ENCODE peak calls at places on chromosomes 1 and 21, in seven cellular contexts. T, Z, U, Y, P, K and L are unnamed samples.
A peak's percentile ranks its signal among the peaks of the same experiment; 100 is the strongest.

GRCh38 chr1:224683981-224684380 is 67.9 kb downstream of the CNIH3 start:
- DNase-seq in T (no peak), Z (no peak), U (no peak), Y (no peak), P (no peak), K (no peak), L (no peak)

GRCh38 chr1:231020139-231020601 is 19.9 kb downstream of the FAM89A start:
- DNase-seq in T (no peak), Z (no peak), U (no peak), Y (peak; percentile 46), P (no peak), K (no peak), L (no peak)

GRCh38 chr1:235883261-235883927 is 16.7 kb upstream of the LYST start:
- DNase-seq in T (peak; percentile 58), Z (no peak), U (no peak), Y (peak; percentile 28), P (peak; percentile 76), K (no peak), L (no peak)

GRCh38 chr1:94720091-94720793 is 99.9 kb upstream of the SLC44A3 start:
- DNase-seq in T (no peak), Z (no peak), U (no peak), Y (no peak), P (no peak), K (peak; percentile 87), L (no peak)

GRCh38 chr1:4174291-4175200 is 274.5 kb upstream of the C1orf174 start:
- DNase-seq in T (no peak), Z (no peak), U (no peak), Y (no peak), P (no peak), K (peak; percentile 54), L (no peak)

GRCh38 chr1:117652421-117652820 is 46.6 kb downstream of the TENT5C start:
- DNase-seq in T (no peak), Z (no peak), U (no peak), Y (no peak), P (no peak), K (no peak), L (no peak)

GRCh38 chr1:224660074-224660473 is 44.0 kb downstream of the CNIH3 start:
- DNase-seq in T (no peak), Z (no peak), U (no peak), Y (no peak), P (no peak), K (no peak), L (no peak)

GRCh38 chr1:238690415-238690814 is 696.0 kb upstream of the CHRM3 start:
- DNase-seq in T (no peak), Z (no peak), U (no peak), Y (no peak), P (no peak), K (no peak), L (no peak)

GRCh38 chr1:116720406-116721071 is 33.7 kb upstream of the CD2 start:
- DNase-seq in T (no peak), Z (no peak), U (no peak), Y (no peak), P (no peak), K (no peak), L (no peak)

GRCh38 chr1:93003981-93004380 is 42.7 kb upstream of the DIPK1A start:
- DNase-seq in T (no peak), Z (no peak), U (no peak), Y (no peak), P (no peak), K (no peak), L (no peak)

GRCh38 chr1:9294440-9294773 is 1.7 kb downstream of the SPSB1 start:
- DNase-seq in T (peak; percentile 37), Z (no peak), U (no peak), Y (peak; percentile 74), P (no peak), K (no peak), L (no peak)

GRCh38 chr1:111238056-111238795 is 10.7 kb downstream of the CHI3L2 start:
- DNase-seq in T (no peak), Z (no peak), U (no peak), Y (no peak), P (no peak), K (no peak), L (no peak)

GRCh38 chr1:59025201-59025600 is 241.4 kb upstream of the JUN start:
- DNase-seq in T (no peak), Z (no peak), U (no peak), Y (no peak), P (no peak), K (no peak), L (no peak)

GRCh38 chr1:75092141-75092540 is 42.0 kb upstream of the LHX8 start:
- DNase-seq in T (no peak), Z (no peak), U (no peak), Y (peak; percentile 12), P (no peak), K (peak; percentile 28), L (no peak)

GRCh38 chr1:116990612-116991151 is 10.9 kb upstream of the CD101 start:
- DNase-seq in T (peak; percentile 54), Z (no peak), U (no peak), Y (peak; percentile 54), P (peak; percentile 47), K (no peak), L (no peak)

GRCh38 chr1:206753141-206753540 is 17.4 kb upstream of the IL19 start:
- DNase-seq in T (no peak), Z (no peak), U (no peak), Y (no peak), P (no peak), K (no peak), L (no peak)

GRCh38 chr1:117857434-117857833 is 72.0 kb downstream of the GDAP2 start:
- DNase-seq in T (no peak), Z (no peak), U (no peak), Y (no peak), P (no peak), K (no peak), L (no peak)

GRCh38 chr1:38152351-38153082 is 105.9 kb upstream of the POU3F1 start:
- DNase-seq in T (no peak), Z (no peak), U (no peak), Y (peak; percentile 23), P (no peak), K (no peak), L (no peak)

GRCh38 chr1:160777486-160778089 is 18.4 kb upstream of the LY9 start:
- DNase-seq in T (peak; percentile 45), Z (no peak), U (peak; percentile 35), Y (no peak), P (peak; percentile 66), K (no peak), L (peak; percentile 32)

GRCh38 chr1:207283421-207283820 is 38.1 kb upstream of the CD55 start:
- DNase-seq in T (no peak), Z (no peak), U (no peak), Y (no peak), P (no peak), K (no peak), L (no peak)

GRCh38 chr21:26846036-26846931 is 1.1 kb upstream of the ADAMTS1 start:
- DNase-seq in T (peak; percentile 62), Z (peak; percentile 42), U (no peak), Y (peak; percentile 53), P (peak; percentile 66), K (peak; percentile 87), L (peak; percentile 75)

GRCh38 chr1:227941509-227942020 is 6.2 kb downstream of the WNT9A start:
- DNase-seq in T (peak; percentile 13), Z (no peak), U (no peak), Y (no peak), P (peak; percentile 15), K (peak; percentile 73), L (no peak)
- TF ChIP-seq CTCF in T (no peak), Z (no peak), U (no peak), Y (no peak), P (no peak), K (no peak), L (no peak)

GRCh38 chr1:201310251-201310985 is 27.1 kb downstream of the PKP1 start:
- DNase-seq in T (no peak), Z (no peak), U (no peak), Y (peak; percentile 76), P (no peak), K (no peak), L (no peak)

GRCh38 chr1:201307760-201308499 is 24.6 kb downstream of the PKP1 start:
- DNase-seq in T (peak; percentile 89), Z (no peak), U (no peak), Y (peak; percentile 89), P (peak; percentile 87), K (no peak), L (no peak)

GRCh38 chr1:201311356-201312011 is 28.2 kb downstream of the PKP1 start:
- DNase-seq in T (no peak), Z (no peak), U (no peak), Y (peak; percentile 84), P (no peak), K (no peak), L (no peak)

GRCh38 chr1:201310986-201311355 is 27.7 kb downstream of the PKP1 start:
- DNase-seq in T (no peak), Z (no peak), U (no peak), Y (peak; percentile 93), P (peak; percentile 39), K (no peak), L (no peak)

DNA sequence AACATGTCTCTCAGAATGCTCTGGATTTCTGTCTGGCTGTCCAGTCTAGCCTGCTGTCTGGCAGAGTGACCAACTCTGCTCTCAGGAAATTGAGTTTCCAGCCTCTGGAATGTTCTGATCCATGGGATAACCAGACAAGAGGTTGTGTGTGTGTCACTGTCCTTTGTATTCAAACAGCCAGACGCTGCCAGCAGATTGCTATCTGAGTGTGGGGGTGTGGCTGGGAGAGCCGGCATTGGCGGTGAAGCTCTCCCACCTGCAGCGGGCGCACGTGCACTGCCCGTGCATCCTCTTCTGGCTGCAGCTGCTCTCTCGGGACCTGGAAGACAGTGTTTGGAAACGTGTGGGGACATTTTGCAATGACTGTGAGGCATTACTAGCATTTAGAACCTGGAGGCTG is 26.1 kb downstream of the PKP1 start:
- DNase-seq in T (peak; percentile 83), Z (no peak), U (no peak), Y (peak; percentile 83), P (peak; percentile 84), K (no peak), L (peak; percentile 70)
- TF ChIP-seq CTCF in T (no peak), Z (peak; percentile 40), U (no peak), Y (no peak), P (no peak), K (no peak), L (peak; percentile 22)

GRCh38 chr1:23914921-23915320 is 1.8 kb upstream of the CNR2 start:
- DNase-seq in T (no peak), Z (no peak), U (no peak), Y (no peak), P (no peak), K (no peak), L (no peak)

GRCh38 chr1:23913212-23913880 is at the start of gene CNR2:
- DNase-seq in T (no peak), Z (no peak), U (peak; percentile 48), Y (no peak), P (no peak), K (peak; percentile 89), L (no peak)

GRCh38 chr1:23911924-23912323 is 1.2 kb downstream of the CNR2 start:
- DNase-seq in T (no peak), Z (no peak), U (no peak), Y (no peak), P (no peak), K (no peak), L (no peak)

GRCh38 chr1:23916209-23917131 is 3.3 kb upstream of the CNR2 start:
- DNase-seq in T (peak; percentile 81), Z (peak; percentile 28), U (peak; percentile 76), Y (peak; percentile 82), P (peak; percentile 81), K (peak; percentile 89), L (peak; percentile 64)

GRCh38 chr1:23915470-23915869 is 2.3 kb upstream of the CNR2 start:
- DNase-seq in T (no peak), Z (no peak), U (no peak), Y (no peak), P (no peak), K (no peak), L (no peak)
- TF ChIP-seq CTCF in T (no peak), Z (no peak), U (no peak), Y (no peak), P (no peak), K (no peak), L (no peak)

GRCh38 chr1:184340984-184341383 is 45.8 kb upstream of the C1orf21 start:
- DNase-seq in T (no peak), Z (no peak), U (no peak), Y (no peak), P (no peak), K (no peak), L (no peak)
- TF ChIP-seq CTCF in T (no peak), Z (peak; percentile 32), U (no peak), Y (no peak), P (no peak), K (no peak), L (no peak)